ENCODE peak calls at places on chromosomes 16 and 17, in nine cellular contexts. One of them, this sample, is unnamed.

GRCh38 chr17:44971776-44972483 is 3.8 kb upstream of the C1QL1 start:
- DNase-seq in neural crest cell: no peak
- DNase-seq in thoracic aorta: no peak
- DNase-seq in left lung: no peak
- DNase-seq in astrocyte: peak
- DNase-seq in progenitor cell of endocrine pancreas: no peak
- DNase-seq in lower lobe of right lung: no peak
- DNase-seq in nephron progenitor cell: no peak
- DNase-seq in bronchial epithelial cell: peak
- DNase-seq in this sample: no peak

GRCh38 chr17:50162466-50163254 is 3.1 kb upstream of the SGCA start:
- DNase-seq in neural crest cell: no peak
- DNase-seq in thoracic aorta: no peak
- DNase-seq in left lung: no peak
- DNase-seq in astrocyte: no peak
- DNase-seq in progenitor cell of endocrine pancreas: no peak
- DNase-seq in lower lobe of right lung: no peak
- DNase-seq in nephron progenitor cell: no peak
- DNase-seq in bronchial epithelial cell: no peak
- DNase-seq in this sample: no peak

GRCh38 chr17:60230358-60230757 is 80.6 kb downstream of the CA4 start:
- DNase-seq in neural crest cell: no peak
- DNase-seq in thoracic aorta: no peak
- DNase-seq in left lung: no peak
- DNase-seq in astrocyte: no peak
- DNase-seq in progenitor cell of endocrine pancreas: no peak
- DNase-seq in lower lobe of right lung: no peak
- DNase-seq in nephron progenitor cell: no peak
- DNase-seq in bronchial epithelial cell: no peak
- DNase-seq in this sample: no peak

GRCh38 chr17:65243838-65244237 is 106.7 kb downstream of the RGS9 start:
- DNase-seq in neural crest cell: peak
- DNase-seq in thoracic aorta: peak
- DNase-seq in left lung: peak
- DNase-seq in astrocyte: peak
- DNase-seq in progenitor cell of endocrine pancreas: no peak
- DNase-seq in lower lobe of right lung: no peak
- DNase-seq in nephron progenitor cell: no peak
- DNase-seq in bronchial epithelial cell: peak
- DNase-seq in this sample: no peak

GRCh38 chr16:50384500-50385122 is 15.8 kb upstream of the BRD7 start:
- DNase-seq in neural crest cell: no peak
- DNase-seq in thoracic aorta: no peak
- DNase-seq in left lung: no peak
- DNase-seq in astrocyte: no peak
- DNase-seq in progenitor cell of endocrine pancreas: no peak
- DNase-seq in lower lobe of right lung: no peak
- DNase-seq in nephron progenitor cell: no peak
- DNase-seq in bronchial epithelial cell: no peak
- DNase-seq in this sample: no peak

GRCh38 chr16:426115-426905 is 861 bp downstream of the RAB11FIP3 start:
- DNase-seq in neural crest cell: no peak
- DNase-seq in thoracic aorta: no peak
- DNase-seq in left lung: no peak
- DNase-seq in astrocyte: no peak
- DNase-seq in progenitor cell of endocrine pancreas: peak
- DNase-seq in lower lobe of right lung: no peak
- DNase-seq in nephron progenitor cell: peak
- DNase-seq in bronchial epithelial cell: no peak
- DNase-seq in this sample: no peak

GRCh38 chr17:15263206-15263579 is 1.9 kb downstream of the PMP22 start:
- DNase-seq in neural crest cell: no peak
- DNase-seq in thoracic aorta: peak
- DNase-seq in left lung: peak
- DNase-seq in astrocyte: peak
- DNase-seq in progenitor cell of endocrine pancreas: no peak
- DNase-seq in lower lobe of right lung: peak
- DNase-seq in nephron progenitor cell: peak
- DNase-seq in bronchial epithelial cell: no peak
- DNase-seq in this sample: peak

GRCh38 chr16:86044241-86044671 is 145.3 kb downstream of the IRF8 start:
- DNase-seq in neural crest cell: peak
- DNase-seq in thoracic aorta: no peak
- DNase-seq in left lung: peak
- DNase-seq in astrocyte: peak
- DNase-seq in progenitor cell of endocrine pancreas: peak
- DNase-seq in lower lobe of right lung: no peak
- DNase-seq in nephron progenitor cell: peak
- DNase-seq in bronchial epithelial cell: no peak
- DNase-seq in this sample: peak

GRCh38 chr16:4801962-4802658 is at the start of gene ROGDI:
- DNase-seq in neural crest cell: no peak
- DNase-seq in thoracic aorta: peak
- DNase-seq in left lung: peak
- DNase-seq in astrocyte: peak
- DNase-seq in progenitor cell of endocrine pancreas: peak
- DNase-seq in lower lobe of right lung: peak
- DNase-seq in nephron progenitor cell: peak
- DNase-seq in bronchial epithelial cell: peak
- DNase-seq in this sample: peak

DNA sequence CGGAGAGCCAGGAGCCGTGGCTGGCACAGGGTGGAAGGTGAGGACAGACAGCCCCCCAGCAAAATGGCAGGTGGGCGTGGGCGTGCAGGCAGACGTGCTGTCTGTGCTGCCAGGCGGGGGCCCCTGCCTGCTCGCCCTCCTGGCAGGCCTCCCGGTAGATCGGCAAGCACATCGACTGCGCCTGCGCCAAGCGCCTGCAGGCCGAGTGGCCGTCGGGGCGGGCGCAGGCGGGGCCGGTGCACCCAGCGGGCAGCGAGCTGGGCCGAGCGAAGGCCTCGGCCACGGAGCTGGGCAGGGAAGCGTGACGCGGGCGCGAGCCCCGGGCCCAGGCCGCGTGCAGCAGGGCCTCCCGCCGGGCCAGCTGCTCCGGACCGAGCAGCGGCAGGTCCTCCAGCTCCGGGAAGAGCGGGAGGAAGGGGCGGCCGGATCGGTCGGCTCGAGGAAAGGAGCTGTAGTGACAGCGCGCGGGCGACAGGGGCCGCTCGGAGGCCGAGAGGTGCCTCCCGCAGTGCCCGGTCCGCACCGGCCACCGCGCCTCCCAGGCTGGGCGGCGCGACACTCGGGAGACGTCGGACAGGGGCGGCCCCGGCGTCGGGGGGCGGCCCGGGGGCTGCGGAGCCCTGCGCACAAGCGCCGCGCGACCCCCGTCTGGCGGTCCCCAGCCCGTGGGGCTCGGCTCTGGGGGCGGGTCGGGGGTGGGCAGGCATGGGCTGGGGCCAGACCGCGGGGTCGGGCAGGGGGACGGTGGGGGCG is 16.9 kb downstream of the GRIN2C start:
- DNase-seq in neural crest cell: peak
- DNase-seq in thoracic aorta: no peak
- DNase-seq in left lung: peak
- DNase-seq in astrocyte: peak
- DNase-seq in progenitor cell of endocrine pancreas: peak
- DNase-seq in lower lobe of right lung: peak
- DNase-seq in nephron progenitor cell: peak
- DNase-seq in bronchial epithelial cell: peak
- DNase-seq in this sample: peak
- TF ChIP-seq CTCF in neural crest cell: peak
- TF ChIP-seq CTCF in thoracic aorta: peak
- TF ChIP-seq CTCF in left lung: peak
- TF ChIP-seq CTCF in astrocyte: no peak
- TF ChIP-seq CTCF in progenitor cell of endocrine pancreas: peak
- TF ChIP-seq CTCF in lower lobe of right lung: peak
- TF ChIP-seq CTCF in nephron progenitor cell: peak
- TF ChIP-seq CTCF in bronchial epithelial cell: peak
- TF ChIP-seq CTCF in this sample: peak

DNA sequence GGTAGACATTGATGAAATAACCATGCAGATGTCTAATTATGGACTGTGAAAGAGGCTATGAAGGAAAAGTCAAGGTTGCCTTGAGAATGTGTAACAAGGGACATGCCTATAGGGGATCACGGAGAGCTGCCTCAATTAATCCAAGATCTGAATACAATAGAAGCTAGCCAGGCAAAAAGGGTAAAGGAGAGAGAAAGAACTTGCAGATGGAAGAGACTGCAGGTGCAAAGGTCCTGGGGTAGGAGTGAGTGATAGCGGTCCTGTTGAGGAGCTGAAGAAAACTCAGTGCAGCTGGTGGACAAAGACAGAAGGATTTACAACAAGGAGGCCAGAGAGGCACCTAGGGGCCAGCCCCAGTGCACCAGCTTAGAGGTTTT is 15.9 kb upstream of the TNS4 start:
- DNase-seq in neural crest cell: no peak
- DNase-seq in thoracic aorta: no peak
- DNase-seq in left lung: no peak
- DNase-seq in astrocyte: no peak
- DNase-seq in progenitor cell of endocrine pancreas: no peak
- DNase-seq in lower lobe of right lung: no peak
- DNase-seq in nephron progenitor cell: no peak
- DNase-seq in bronchial epithelial cell: no peak
- DNase-seq in this sample: no peak
- TF ChIP-seq CTCF in neural crest cell: no peak
- TF ChIP-seq CTCF in thoracic aorta: no peak
- TF ChIP-seq CTCF in left lung: no peak
- TF ChIP-seq CTCF in astrocyte: no peak
- TF ChIP-seq CTCF in progenitor cell of endocrine pancreas: no peak
- TF ChIP-seq CTCF in lower lobe of right lung: no peak
- TF ChIP-seq CTCF in nephron progenitor cell: no peak
- TF ChIP-seq CTCF in bronchial epithelial cell: no peak
- TF ChIP-seq CTCF in this sample: no peak

GRCh38 chr16:87953308-87954208 is 2.3 kb downstream of the BANP start:
- DNase-seq in neural crest cell: no peak
- DNase-seq in thoracic aorta: no peak
- DNase-seq in left lung: no peak
- DNase-seq in astrocyte: no peak
- DNase-seq in progenitor cell of endocrine pancreas: no peak
- DNase-seq in lower lobe of right lung: no peak
- DNase-seq in nephron progenitor cell: no peak
- DNase-seq in bronchial epithelial cell: no peak
- DNase-seq in this sample: no peak

GRCh38 chr16:87951550-87952538 is 610 bp downstream of the BANP start:
- DNase-seq in neural crest cell: no peak
- DNase-seq in thoracic aorta: no peak
- DNase-seq in left lung: no peak
- DNase-seq in astrocyte: no peak
- DNase-seq in progenitor cell of endocrine pancreas: peak
- DNase-seq in lower lobe of right lung: peak
- DNase-seq in nephron progenitor cell: peak
- DNase-seq in bronchial epithelial cell: no peak
- DNase-seq in this sample: no peak

GRCh38 chr16:87950765-87951549 is at the start of gene BANP:
- DNase-seq in neural crest cell: peak
- DNase-seq in thoracic aorta: peak
- DNase-seq in left lung: peak
- DNase-seq in astrocyte: peak
- DNase-seq in progenitor cell of endocrine pancreas: peak
- DNase-seq in lower lobe of right lung: peak
- DNase-seq in nephron progenitor cell: peak
- DNase-seq in bronchial epithelial cell: peak
- DNase-seq in this sample: peak

GRCh38 chr16:87954361-87954760 is 3.1 kb downstream of the BANP start:
- DNase-seq in neural crest cell: no peak
- DNase-seq in thoracic aorta: no peak
- DNase-seq in left lung: no peak
- DNase-seq in astrocyte: no peak
- DNase-seq in progenitor cell of endocrine pancreas: no peak
- DNase-seq in lower lobe of right lung: peak
- DNase-seq in nephron progenitor cell: no peak
- DNase-seq in bronchial epithelial cell: no peak
- DNase-seq in this sample: no peak

DNA sequence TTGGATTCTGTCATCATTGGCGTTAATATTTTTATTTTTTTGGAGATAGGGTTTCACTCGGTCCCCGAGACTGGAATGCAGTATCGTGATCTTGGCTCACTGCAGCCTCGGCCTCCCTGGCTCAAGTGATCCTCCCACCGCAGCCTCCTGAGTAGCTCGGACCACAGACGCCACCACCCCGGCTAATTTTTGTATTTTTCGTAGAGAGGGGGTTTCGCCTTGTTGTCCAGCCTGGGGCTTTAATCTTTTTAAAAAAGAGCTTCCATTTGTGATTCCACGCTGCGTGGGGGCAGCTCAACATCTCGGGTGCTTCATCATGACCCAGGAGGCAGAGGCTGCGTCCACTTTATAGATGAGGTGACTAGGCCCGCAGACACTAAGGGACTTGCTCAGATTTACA is 1.5 kb downstream of the BANP start:
- DNase-seq in neural crest cell: no peak
- DNase-seq in thoracic aorta: no peak
- DNase-seq in left lung: no peak
- DNase-seq in astrocyte: no peak
- DNase-seq in progenitor cell of endocrine pancreas: no peak
- DNase-seq in lower lobe of right lung: no peak
- DNase-seq in nephron progenitor cell: no peak
- DNase-seq in bronchial epithelial cell: no peak
- DNase-seq in this sample: no peak
- TF ChIP-seq CTCF in neural crest cell: no peak
- TF ChIP-seq CTCF in thoracic aorta: no peak
- TF ChIP-seq CTCF in left lung: no peak
- TF ChIP-seq CTCF in astrocyte: no peak
- TF ChIP-seq CTCF in progenitor cell of endocrine pancreas: no peak
- TF ChIP-seq CTCF in lower lobe of right lung: no peak
- TF ChIP-seq CTCF in nephron progenitor cell: no peak
- TF ChIP-seq CTCF in bronchial epithelial cell: no peak
- TF ChIP-seq CTCF in this sample: no peak

GRCh38 chr17:79501910-79502309 is 108.9 kb downstream of the RBFOX3 start:
- DNase-seq in neural crest cell: no peak
- DNase-seq in thoracic aorta: no peak
- DNase-seq in left lung: no peak
- DNase-seq in astrocyte: no peak
- DNase-seq in progenitor cell of endocrine pancreas: no peak
- DNase-seq in lower lobe of right lung: no peak
- DNase-seq in nephron progenitor cell: no peak
- DNase-seq in bronchial epithelial cell: no peak
- DNase-seq in this sample: no peak

GRCh38 chr17:79500738-79501533 is 109.9 kb downstream of the RBFOX3 start:
- DNase-seq in neural crest cell: no peak
- DNase-seq in thoracic aorta: no peak
- DNase-seq in left lung: no peak
- DNase-seq in astrocyte: no peak
- DNase-seq in progenitor cell of endocrine pancreas: no peak
- DNase-seq in lower lobe of right lung: no peak
- DNase-seq in nephron progenitor cell: no peak
- DNase-seq in bronchial epithelial cell: no peak
- DNase-seq in this sample: no peak

GRCh38 chr17:79504181-79504605 is 106.7 kb downstream of the RBFOX3 start:
- DNase-seq in neural crest cell: no peak
- DNase-seq in thoracic aorta: no peak
- DNase-seq in left lung: no peak
- DNase-seq in astrocyte: no peak
- DNase-seq in progenitor cell of endocrine pancreas: no peak
- DNase-seq in lower lobe of right lung: no peak
- DNase-seq in nephron progenitor cell: no peak
- DNase-seq in bronchial epithelial cell: no peak
- DNase-seq in this sample: no peak

GRCh38 chr17:79505199-79505598 is 105.7 kb downstream of the RBFOX3 start:
- DNase-seq in neural crest cell: no peak
- DNase-seq in thoracic aorta: no peak
- DNase-seq in left lung: no peak
- DNase-seq in astrocyte: no peak
- DNase-seq in progenitor cell of endocrine pancreas: no peak
- DNase-seq in lower lobe of right lung: no peak
- DNase-seq in nephron progenitor cell: no peak
- DNase-seq in bronchial epithelial cell: no peak
- DNase-seq in this sample: no peak

GRCh38 chr17:79503440-79503839 is 107.4 kb downstream of the RBFOX3 start:
- DNase-seq in neural crest cell: no peak
- DNase-seq in thoracic aorta: no peak
- DNase-seq in left lung: no peak
- DNase-seq in astrocyte: no peak
- DNase-seq in progenitor cell of endocrine pancreas: no peak
- DNase-seq in lower lobe of right lung: no peak
- DNase-seq in nephron progenitor cell: no peak
- DNase-seq in bronchial epithelial cell: no peak
- DNase-seq in this sample: no peak
- TF ChIP-seq CTCF in neural crest cell: no peak
- TF ChIP-seq CTCF in thoracic aorta: no peak
- TF ChIP-seq CTCF in left lung: no peak
- TF ChIP-seq CTCF in astrocyte: no peak
- TF ChIP-seq CTCF in progenitor cell of endocrine pancreas: no peak
- TF ChIP-seq CTCF in lower lobe of right lung: no peak
- TF ChIP-seq CTCF in nephron progenitor cell: no peak
- TF ChIP-seq CTCF in bronchial epithelial cell: no peak
- TF ChIP-seq CTCF in this sample: no peak